ENCODE peak calls at places on chromosomes 7 and 10, in ten cellular contexts. B is CD8-positive, alpha-beta T cell; Y is left ventricle myocardium inferior; C is suprapubic skin; Z is PC-9; O is CD8-positive, alpha-beta memory T cell; G is small intestine; H is uterus; S is endodermal cell; D is Caco-2. I is an unnamed sample.

GRCh38 chr10:101834341-101834740 is 9.3 kb downstream of the KCNIP2 start:
- DNase-seq in O (no peak), Z (no peak), S (no peak), H (no peak), Y (peak; percentile 30), D (peak; percentile 35), C (no peak), B (no peak), G (no peak), I (no peak)

GRCh38 chr7:94449151-94449725 is 54.5 kb downstream of the COL1A2 start:
- DNase-seq in S (no peak), H (no peak), B (no peak), Z (no peak), O (peak; percentile 15), G (peak; percentile 20), C (no peak), Y (no peak), D (no peak), I (no peak)

GRCh38 chr10:48958598-48959200 is 19.1 kb upstream of the LRRC18 start:
- DNase-seq in C (no peak), H (no peak), G (no peak), O (no peak), Z (no peak), S (no peak), Y (no peak), B (no peak), D (peak; percentile 23), I (no peak)

GRCh38 chr7:39321909-39322498 is 244.2 kb upstream of the YAE1 start:
- DNase-seq in G (no peak), D (no peak), Z (no peak), O (no peak), B (no peak), H (no peak), S (no peak), C (no peak), Y (no peak), I (no peak)

GRCh38 chr10:126842836-126843235 is 62.4 kb upstream of the DOCK1 start:
- DNase-seq in C (no peak), B (no peak), H (no peak), G (no peak), O (no peak), Z (no peak), Y (no peak), S (peak; percentile 70), D (no peak), I (no peak)

GRCh38 chr10:74419491-74420466 is 268.8 kb downstream of the ADK start:
- DNase-seq in Y (no peak), D (no peak), B (peak; percentile 3), S (no peak), Z (no peak), O (peak; percentile 13), H (no peak), G (peak; percentile 9), C (no peak), I (peak; percentile 6)

GRCh38 chr10:103748020-103748419 is 107.4 kb downstream of the SH3PXD2A start:
- DNase-seq in O (no peak), Z (no peak), C (no peak), B (no peak), G (peak; percentile 32), D (no peak), H (no peak), Y (no peak), S (no peak), I (no peak)

GRCh38 chr10:132110091-132110490 is 44.3 kb downstream of the JAKMIP3 start:
- DNase-seq in Y (peak; percentile 11), D (peak; percentile 17), C (no peak), G (no peak), B (no peak), Z (no peak), H (peak; percentile 15), S (peak; percentile 36), O (no peak), I (no peak)

GRCh38 chr7:6558837-6559236 is 7.6 kb upstream of the GRID2IP start:
- DNase-seq in H (no peak), B (no peak), D (peak; percentile 75), G (peak; percentile 29), Z (peak; percentile 28), O (no peak), Y (no peak), C (no peak), S (peak; percentile 91), I (no peak)

GRCh38 chr10:5595591-5596590 is 70.5 kb downstream of the ASB13 start:
- DNase-seq in D (no peak), H (no peak), Y (no peak), Z (peak; percentile 69), G (no peak), C (no peak), B (no peak), S (no peak), O (no peak), I (no peak)

GRCh38 chr7:36894190-36894589 is 169.9 kb upstream of the AOAH start:
- DNase-seq in D (no peak), C (no peak), G (no peak), H (no peak), S (no peak), B (no peak), Y (no peak), O (no peak), Z (no peak), I (no peak)

GRCh38 chr7:111301891-111302290 is 211.0 kb downstream of the LRRN3 start:
- DNase-seq in Z (no peak), Y (no peak), S (no peak), B (no peak), H (no peak), O (no peak), G (no peak), D (no peak), C (no peak), I (no peak)

GRCh38 chr7:30029696-30030095 is 1.5 kb downstream of the PLEKHA8 start:
- DNase-seq in S (peak; percentile 52), C (no peak), D (no peak), G (peak; percentile 50), H (no peak), O (no peak), Z (no peak), Y (no peak), B (no peak), I (no peak)

GRCh38 chr10:91000985-91001384 is 80.1 kb upstream of the ANKRD1 start:
- DNase-seq in H (no peak), G (no peak), D (no peak), O (no peak), B (no peak), S (no peak), Y (no peak), C (no peak), Z (no peak), I (no peak)

DNA sequence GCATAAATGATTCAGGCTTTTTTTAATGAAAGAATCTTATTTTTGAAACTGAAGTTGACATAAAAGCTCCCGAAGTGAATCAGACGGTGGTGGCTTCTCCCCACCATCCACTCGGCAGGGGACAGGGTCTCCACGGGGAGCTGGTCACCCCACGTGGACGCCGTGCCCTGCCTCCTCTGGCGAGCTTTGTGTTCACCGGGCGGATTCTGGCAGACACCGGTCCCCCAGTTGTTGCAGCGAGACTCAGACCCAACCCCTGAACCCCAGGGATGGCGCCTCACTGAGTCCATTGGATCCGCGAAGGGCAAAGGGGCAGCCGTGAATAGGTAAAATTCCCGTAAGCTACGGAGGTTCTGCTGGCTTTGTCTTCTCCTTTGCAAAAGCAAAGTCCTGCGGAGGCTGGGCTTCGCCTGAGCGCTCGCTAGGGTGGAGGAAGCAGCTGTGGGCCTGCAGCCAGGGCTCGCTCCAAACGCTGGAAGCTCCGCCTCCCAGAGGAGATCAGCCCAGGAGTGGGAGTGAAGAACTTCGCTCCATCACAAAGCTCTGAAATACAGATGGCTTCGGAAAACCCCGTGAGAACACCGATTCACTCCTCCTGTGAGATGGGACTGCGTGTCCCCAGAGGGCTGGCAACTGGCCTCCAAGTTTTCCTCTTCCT is 38.3 kb downstream of the PTPRN2 start:
- DNase-seq in D (no peak), S (peak; percentile 70), H (peak; percentile 52), Z (no peak), G (peak; percentile 21), Y (peak; percentile 60), B (no peak), O (no peak), C (no peak), I (no peak)
- H3K9me3 ChIP-seq in D (no peaks in the 10 kb centered on the region), S (peaks cover 45% of the 10 kb centered on the region), H (no peaks in the 10 kb centered on the region), Z (no peaks in the 10 kb centered on the region), G (no peaks in the 10 kb centered on the region), Y (no peaks in the 10 kb centered on the region), B (no peaks in the 10 kb centered on the region), O (no peaks in the 10 kb centered on the region), C (no peaks in the 10 kb centered on the region), I (no peaks in the 10 kb centered on the region)

GRCh38 chr7:64528770-64529169 is 34.1 kb downstream of the ZNF680 start:
- DNase-seq in H (no peak), S (no peak), G (no peak), C (no peak), Y (no peak), D (no peak), Z (no peak), O (no peak), B (no peak), I (no peak)

DNA sequence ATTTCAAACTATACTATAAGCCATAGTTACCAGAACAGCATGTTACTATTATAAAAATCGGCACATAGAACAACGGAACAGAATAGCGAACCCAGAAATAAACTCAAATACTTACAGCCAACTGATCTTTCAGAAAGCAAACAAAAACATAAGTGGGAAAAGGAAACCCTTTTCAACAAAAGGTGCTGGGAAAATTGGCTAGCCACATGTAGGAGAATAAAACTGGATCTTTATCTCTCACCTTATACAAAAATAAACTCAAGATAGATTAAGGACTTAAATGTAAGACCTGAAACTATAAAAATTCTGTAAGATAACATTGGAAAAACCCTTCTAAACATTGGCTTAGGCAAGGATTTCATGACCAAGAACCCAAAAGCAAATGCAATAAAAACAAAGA is 29.1 kb downstream of the ZNF680 start:
- DNase-seq in G (no peak), H (no peak), D (no peak), C (no peak), B (no peak), Z (no peak), O (no peak), Y (no peak), S (no peak), I (no peak)
- H3K9me3 ChIP-seq in G (no peaks in the 10 kb centered on the region), H (no peaks in the 10 kb centered on the region), D (peaks cover 25% of the 10 kb centered on the region), C (peaks cover 28% of the 10 kb centered on the region), B (peaks cover 30% of the 10 kb centered on the region), Z (peaks cover 3% of the 10 kb centered on the region), O (peaks cover 13% of the 10 kb centered on the region), Y (peaks cover 51% of the 10 kb centered on the region), S (peaks cover 94% of the 10 kb centered on the region), I (peaks cover 16% of the 10 kb centered on the region)

GRCh38 chr10:9504227-9504626 is 1449.7 kb downstream of the GATA3 start:
- DNase-seq in Y (no peak), C (no peak), O (no peak), B (no peak), D (no peak), S (no peak), G (no peak), Z (no peak), H (no peak), I (no peak)
- H3K9me3 ChIP-seq in Y (no peaks in the 10 kb centered on the region), C (no peaks in the 10 kb centered on the region), O (no peaks in the 10 kb centered on the region), B (no peaks in the 10 kb centered on the region), D (no peaks in the 10 kb centered on the region), S (no peaks in the 10 kb centered on the region), G (no peaks in the 10 kb centered on the region), Z (no peaks in the 10 kb centered on the region), H (no peaks in the 10 kb centered on the region), I (no peaks in the 10 kb centered on the region)

DNA sequence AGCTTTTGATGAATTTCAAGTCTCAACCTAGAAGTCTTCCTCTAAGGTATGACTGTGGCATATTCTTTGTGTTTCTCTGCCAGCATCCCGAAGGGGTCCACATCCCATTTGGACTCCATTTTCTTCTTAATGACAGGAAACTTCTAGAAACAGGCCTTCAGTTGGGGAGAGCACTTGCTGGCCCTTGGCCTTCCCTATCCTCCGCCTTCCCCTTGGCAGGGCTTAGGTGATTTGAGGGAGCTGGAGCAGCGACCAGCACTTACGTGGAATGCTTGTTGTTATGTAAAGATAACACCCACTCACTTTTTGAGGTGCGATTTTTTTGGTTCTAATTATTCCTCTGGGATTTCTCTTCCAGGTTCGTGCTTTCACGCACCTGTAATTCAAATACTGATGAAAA is 42.9 kb upstream of the ZNF716 start:
- DNase-seq in G (no peak), Z (no peak), B (no peak), S (no peak), O (no peak), D (no peak), Y (no peak), C (no peak), H (no peak), I (no peak)
- H3K9me3 ChIP-seq in G (no peaks in the 10 kb centered on the region), Z (no peaks in the 10 kb centered on the region), B (no peaks in the 10 kb centered on the region), S (peaks cover 67% of the 10 kb centered on the region), O (no peaks in the 10 kb centered on the region), D (no peaks in the 10 kb centered on the region), Y (no peaks in the 10 kb centered on the region), C (peaks cover 18% of the 10 kb centered on the region), H (no peaks in the 10 kb centered on the region), I (no peaks in the 10 kb centered on the region)